ENCODE peak calls at places on chromosome 21, in four cellular contexts. One of them, this sample, is unnamed.

GRCh38 chr21:44013380-44014088 is 1.4 kb downstream of the TRAPPC10 start:
- DNase-seq in heart right ventricle: no peak
- DNase-seq in cardiac muscle cell: no peak
- DNase-seq in tibial nerve: no peak
- DNase-seq in this sample: no peak

GRCh38 chr21:27722095-27722494 is 755.2 kb upstream of the ADAMTS5 start:
- DNase-seq in heart right ventricle: no peak
- DNase-seq in cardiac muscle cell: no peak
- DNase-seq in tibial nerve: no peak
- DNase-seq in this sample: no peak

GRCh38 chr21:20997308-20997632 is 939 bp upstream of the NCAM2 start:
- DNase-seq in cardiac muscle cell: peak; percentile 21
- DNase-seq in heart right ventricle: peak; percentile 21
- DNase-seq in tibial nerve: no peak
- DNase-seq in this sample: peak; percentile 29

GRCh38 chr21:14737922-14738321 is 191.8 kb upstream of the SAMSN1 start:
- DNase-seq in heart right ventricle: no peak
- DNase-seq in cardiac muscle cell: peak; percentile 52
- DNase-seq in tibial nerve: no peak
- DNase-seq in this sample: no peak

GRCh38 chr21:16330340-16331319 is 600.8 kb downstream of the USP25 start:
- DNase-seq in cardiac muscle cell: peak; percentile 89
- DNase-seq in heart right ventricle: no peak
- DNase-seq in tibial nerve: no peak
- DNase-seq in this sample: peak; percentile 19

GRCh38 chr21:43768868-43769167 is 7.3 kb downstream of the CSTB start:
- DNase-seq in heart right ventricle: no peak
- DNase-seq in cardiac muscle cell: no peak
- DNase-seq in tibial nerve: no peak
- DNase-seq in this sample: no peak

GRCh38 chr21:39125752-39126485 is 57.3 kb downstream of the PSMG1 start:
- DNase-seq in heart right ventricle: no peak
- DNase-seq in tibial nerve: no peak
- DNase-seq in cardiac muscle cell: peak; percentile 85
- DNase-seq in this sample: peak; percentile 12

GRCh38 chr21:43585924-43586411 is 73.3 kb downstream of the HSF2BP start:
- DNase-seq in cardiac muscle cell: peak; percentile 35
- DNase-seq in tibial nerve: peak; percentile 48
- DNase-seq in heart right ventricle: no peak
- DNase-seq in this sample: no peak

GRCh38 chr21:27269646-27270045 is 302.8 kb upstream of the ADAMTS5 start:
- DNase-seq in cardiac muscle cell: no peak
- DNase-seq in tibial nerve: no peak
- DNase-seq in heart right ventricle: no peak
- DNase-seq in this sample: no peak

GRCh38 chr21:29309703-29310102 is 11.0 kb downstream of the BACH1 start:
- DNase-seq in cardiac muscle cell: no peak
- DNase-seq in heart right ventricle: no peak
- DNase-seq in tibial nerve: no peak
- DNase-seq in this sample: no peak

GRCh38 chr21:33800753-33801423 is 114.7 kb downstream of the ATP5PO start:
- DNase-seq in cardiac muscle cell: no peak
- DNase-seq in heart right ventricle: no peak
- DNase-seq in tibial nerve: no peak
- DNase-seq in this sample: no peak

GRCh38 chr21:15837603-15838002 is 107.8 kb downstream of the USP25 start:
- DNase-seq in cardiac muscle cell: peak; percentile 5
- DNase-seq in heart right ventricle: no peak
- DNase-seq in tibial nerve: no peak
- DNase-seq in this sample: no peak

GRCh38 chr21:25421327-25422028 is 185.8 kb downstream of the MRPL39 start:
- DNase-seq in cardiac muscle cell: peak; percentile 67
- DNase-seq in heart right ventricle: no peak
- DNase-seq in tibial nerve: no peak
- DNase-seq in this sample: no peak

GRCh38 chr21:27725916-27726315 is 759.0 kb upstream of the ADAMTS5 start:
- DNase-seq in tibial nerve: no peak
- DNase-seq in cardiac muscle cell: no peak
- DNase-seq in heart right ventricle: no peak
- DNase-seq in this sample: no peak

GRCh38 chr21:40575983-40576382 is 271.0 kb downstream of the DSCAM start:
- DNase-seq in cardiac muscle cell: no peak
- DNase-seq in heart right ventricle: no peak
- DNase-seq in tibial nerve: no peak
- DNase-seq in this sample: no peak

GRCh38 chr21:15028186-15028585 is 36.6 kb downstream of the NRIP1 start:
- DNase-seq in heart right ventricle: no peak
- DNase-seq in tibial nerve: no peak
- DNase-seq in cardiac muscle cell: no peak
- DNase-seq in this sample: no peak

GRCh38 chr21:34928637-34929036 is 120.5 kb downstream of the RUNX1 start:
- DNase-seq in heart right ventricle: no peak
- DNase-seq in tibial nerve: no peak
- DNase-seq in cardiac muscle cell: no peak
- DNase-seq in this sample: no peak

DNA sequence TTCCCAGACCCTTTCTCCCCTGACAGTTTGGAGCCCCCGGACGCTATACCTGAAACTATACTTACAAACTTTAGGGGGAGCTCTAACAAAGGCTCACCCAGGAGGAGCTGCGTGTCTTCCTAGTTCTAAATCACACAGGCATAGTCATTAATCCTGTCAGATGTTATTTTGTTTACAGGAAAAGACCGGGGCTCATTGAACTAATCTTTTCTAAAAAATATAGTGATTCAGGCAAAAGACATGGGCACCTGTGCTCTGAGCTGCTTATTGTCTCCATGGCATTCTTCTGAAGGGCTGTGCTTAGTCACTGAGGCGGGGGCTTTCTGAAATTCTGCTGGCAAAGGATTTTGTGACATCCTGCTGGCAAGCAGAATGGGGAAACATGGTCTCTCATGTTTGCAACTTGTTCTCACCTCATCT is 1577.0 kb downstream of the NCAM2 start:
- DNase-seq in heart right ventricle: no peak
- DNase-seq in cardiac muscle cell: peak; percentile 52
- DNase-seq in tibial nerve: no peak
- DNase-seq in this sample: no peak
- H3K27ac ChIP-seq in heart right ventricle: no peak overlapping the region
- H3K27ac ChIP-seq in cardiac muscle cell: no peak overlapping the region
- H3K27ac ChIP-seq in tibial nerve: no peak overlapping the region
- H3K27ac ChIP-seq in this sample: no peak overlapping the region

DNA sequence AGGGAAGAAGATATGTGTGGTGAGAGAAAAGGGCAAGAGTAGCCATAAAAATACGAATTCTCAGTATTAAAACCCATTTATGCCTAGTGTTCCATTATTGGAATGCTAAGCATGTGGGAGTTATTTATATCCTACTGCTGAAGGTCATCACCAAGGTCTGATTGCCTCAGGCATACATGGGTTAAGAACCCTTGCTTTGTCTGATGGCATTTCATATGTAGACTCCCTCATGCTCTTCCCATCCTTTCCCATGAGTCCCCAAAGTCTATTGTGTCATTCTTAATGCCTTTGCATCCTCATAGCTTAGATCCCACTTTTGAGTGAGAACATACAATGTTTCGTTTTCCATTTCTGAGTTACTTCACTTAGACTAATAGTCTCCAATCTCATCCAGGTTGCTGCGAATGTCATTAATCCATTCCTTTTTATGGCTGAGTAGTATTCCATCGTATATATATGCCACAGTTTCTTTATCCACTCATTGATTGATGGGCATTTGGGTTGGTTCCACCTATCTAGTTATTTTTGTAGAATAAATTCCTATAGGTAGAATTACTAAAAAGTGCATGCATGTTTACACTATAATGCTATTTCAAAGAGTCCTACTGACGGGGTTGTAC is 172.5 kb downstream of the DYRK1A start:
- DNase-seq in tibial nerve: no peak
- DNase-seq in cardiac muscle cell: no peak
- DNase-seq in heart right ventricle: no peak
- DNase-seq in this sample: no peak
- H3K27ac ChIP-seq in tibial nerve: no peak overlapping the region
- H3K27ac ChIP-seq in cardiac muscle cell: peak overlapping the region; percentile 82
- H3K27ac ChIP-seq in heart right ventricle: no peak overlapping the region
- H3K27ac ChIP-seq in this sample: no peak overlapping the region

DNA sequence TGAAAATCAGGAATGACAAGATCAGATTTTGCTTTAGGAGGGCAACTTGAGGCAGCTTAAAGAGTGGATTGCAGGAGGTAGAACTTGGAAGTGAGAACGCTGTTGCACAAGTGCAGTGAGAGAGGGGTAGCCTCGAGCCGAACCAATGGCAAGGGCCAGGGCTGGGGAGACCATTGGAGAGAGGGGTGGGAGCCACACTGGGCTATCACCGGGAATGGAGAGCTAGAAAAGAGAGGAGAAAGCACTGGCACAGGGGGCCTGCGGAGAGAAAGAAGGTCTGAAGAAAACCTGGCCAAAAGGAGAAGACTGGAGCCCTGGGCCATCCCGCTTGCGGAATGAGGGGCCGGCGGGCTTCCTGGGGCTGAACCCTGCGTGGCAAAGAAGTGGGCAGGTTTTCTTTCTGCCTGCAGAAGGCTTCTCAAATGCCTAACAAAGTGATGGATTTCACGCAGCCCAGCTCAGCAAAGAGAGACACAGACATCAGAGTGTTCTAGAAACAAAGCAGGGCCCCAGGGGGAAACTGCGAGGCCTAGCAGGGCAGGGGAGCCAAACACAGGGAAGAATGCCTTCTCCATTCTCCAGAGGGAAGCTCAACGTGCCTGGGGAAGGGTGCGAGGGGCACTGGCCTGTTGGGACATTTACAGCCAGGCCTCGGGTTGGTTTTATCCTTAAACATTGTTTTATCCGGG is 1.2 kb upstream of the SLC37A1 start:
- DNase-seq in tibial nerve: no peak
- DNase-seq in heart right ventricle: no peak
- DNase-seq in cardiac muscle cell: no peak
- DNase-seq in this sample: no peak
- H3K27ac ChIP-seq in tibial nerve: no peak overlapping the region
- H3K27ac ChIP-seq in heart right ventricle: no peak overlapping the region
- H3K27ac ChIP-seq in cardiac muscle cell: no peak overlapping the region
- H3K27ac ChIP-seq in this sample: no peak overlapping the region

DNA sequence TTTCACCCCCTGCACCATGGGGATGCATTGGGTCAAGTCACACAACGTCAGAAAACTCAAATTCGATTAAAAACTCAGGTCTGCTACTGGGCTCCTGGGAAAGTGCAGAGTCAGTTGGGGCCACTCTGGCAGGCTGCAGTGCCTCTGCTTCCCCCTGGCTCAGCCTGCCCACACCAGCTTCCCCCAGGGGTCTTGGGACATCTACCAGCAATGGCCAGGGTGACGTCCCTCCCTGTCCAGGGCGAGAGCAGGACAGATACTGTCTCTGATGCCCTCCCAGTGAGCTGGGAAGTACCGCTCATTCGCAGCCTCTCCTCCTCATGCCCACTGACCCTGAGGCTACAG is 106.2 kb upstream of the COL6A1 start:
- DNase-seq in heart right ventricle: no peak
- DNase-seq in tibial nerve: no peak
- DNase-seq in cardiac muscle cell: no peak
- DNase-seq in this sample: no peak
- H3K27ac ChIP-seq in heart right ventricle: no peak overlapping the region
- H3K27ac ChIP-seq in tibial nerve: no peak overlapping the region
- H3K27ac ChIP-seq in cardiac muscle cell: no peak overlapping the region
- H3K27ac ChIP-seq in this sample: no peak overlapping the region

GRCh38 chr21:42557420-42557819 is 43.8 kb downstream of the SLC37A1 start:
- DNase-seq in heart right ventricle: no peak
- DNase-seq in cardiac muscle cell: no peak
- DNase-seq in tibial nerve: no peak
- DNase-seq in this sample: no peak

GRCh38 chr21:42559326-42559725 is 45.7 kb downstream of the SLC37A1 start:
- DNase-seq in heart right ventricle: no peak
- DNase-seq in tibial nerve: no peak
- DNase-seq in cardiac muscle cell: no peak
- DNase-seq in this sample: no peak

GRCh38 chr21:42560517-42561179 is 47.0 kb downstream of the SLC37A1 start:
- DNase-seq in tibial nerve: no peak
- DNase-seq in cardiac muscle cell: no peak
- DNase-seq in heart right ventricle: no peak
- DNase-seq in this sample: no peak

GRCh38 chr21:42558368-42558767 is 44.7 kb downstream of the SLC37A1 start:
- DNase-seq in heart right ventricle: no peak
- DNase-seq in tibial nerve: no peak
- DNase-seq in cardiac muscle cell: no peak
- DNase-seq in this sample: no peak

DNA sequence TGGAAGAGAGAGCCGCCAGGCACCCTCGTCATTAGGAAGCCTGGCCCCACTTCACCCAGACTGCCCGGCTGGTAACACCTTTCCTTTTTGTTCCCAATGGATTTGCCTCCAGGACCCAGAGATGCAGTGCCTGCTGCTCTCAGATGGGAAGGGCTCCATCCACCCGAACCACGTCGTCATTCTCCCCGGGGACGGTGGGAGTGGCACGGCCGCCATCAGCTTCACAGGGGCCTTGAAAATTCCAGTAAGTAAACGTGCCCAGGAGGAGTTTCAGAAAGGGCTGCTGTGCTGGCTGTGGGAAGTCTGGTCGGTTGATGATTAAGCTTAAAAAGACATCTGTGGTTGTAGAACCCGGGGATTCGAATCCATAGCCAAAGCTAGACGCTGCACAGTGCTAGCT is 45.2 kb downstream of the SLC37A1 start:
- DNase-seq in heart right ventricle: no peak
- DNase-seq in cardiac muscle cell: no peak
- DNase-seq in tibial nerve: no peak
- DNase-seq in this sample: no peak
- H3K27ac ChIP-seq in heart right ventricle: no peak overlapping the region
- H3K27ac ChIP-seq in cardiac muscle cell: no peak overlapping the region
- H3K27ac ChIP-seq in tibial nerve: no peak overlapping the region
- H3K27ac ChIP-seq in this sample: no peak overlapping the region